ENCODE peak calls at places on chromosomes 6 and 20, in four cellular contexts. I is HCT116; X is activated CD8-positive, alpha-beta T cell treated with anti-CD3 and anti-CD28 coated beads for 36 hours; B is GM12891. S is an unnamed sample.

GRCh38 chr6:24982231-24982630 is 46.5 kb upstream of the RIPOR2 start:
- DNase-seq in I (no peak), X (no peak), B (no peak), S (no peak)

GRCh38 chr6:11096109-11096508 is 2.5 kb downstream of the SMIM13 start:
- DNase-seq in I (peak), X (peak), B (no peak), S (peak)

GRCh38 chr6:163711615-163712568 is 297.4 kb downstream of the QKI start:
- DNase-seq in I (no peak), X (peak), B (no peak), S (no peak)

GRCh38 chr6:14876778-14877613 is 368.9 kb upstream of the JARID2 start:
- DNase-seq in I (no peak), X (peak), B (no peak), S (no peak)

GRCh38 chr20:32368930-32369329 is 10.8 kb downstream of the ASXL1 start:
- DNase-seq in I (no peak), X (no peak), B (no peak), S (peak)

GRCh38 chr6:147099974-147100373 is 104.2 kb upstream of the STXBP5 start:
- DNase-seq in I (no peak), X (no peak), B (no peak), S (no peak)

GRCh38 chr6:44059359-44060342 is 67.6 kb downstream of the MRPL14 start:
- DNase-seq in I (no peak), X (no peak), B (no peak), S (peak)

GRCh38 chr6:27495386-27496135 is 22.7 kb upstream of the ZNF184 start:
- DNase-seq in I (peak), X (peak), B (no peak), S (peak)

GRCh38 chr6:168716581-168716980 is 275.6 kb downstream of the SMOC2 start:
- DNase-seq in I (no peak), X (no peak), B (no peak), S (no peak)

S was measured in cardiac muscle cell.